ENCODE peak calls at places on chromosomes 12 and 14, in ten cellular contexts. One of them, this sample, is unnamed.

GRCh38 chr12:2540535-2540941 is 254.2 kb upstream of the FKBP4 start:
- DNase-seq in activated CD4-positive, alpha-beta T cell treated with anti-CD3 and anti-CD28 coated beads for 36 hours: no peak
- DNase-seq in NCI-H1105 treated with DMSO at 0.1 percent for 48 hours: no peak
- DNase-seq in stimulated activated CD4-positive, alpha-beta T cell treated with anti-CD3 and anti-CD28 coated beads, Interleukin-4, amount 100 ng/mL, for 1 hour: no peak
- DNase-seq in activated gamma-delta T cell treated with anti-CD3 and anti-CD28 coated beads, Interleukin-2, amount 50 U/mL, for 16 hours: no peak
- DNase-seq in GM03348: no peak
- DNase-seq in HS-5: no peak
- DNase-seq in progenitor cell of endocrine pancreas: no peak
- DNase-seq in mesothelial cell of epicardium: no peak
- DNase-seq in HEK293T: no peak
- DNase-seq in this sample: no peak

GRCh38 chr12:96091833-96092232 is 56.4 kb upstream of the LTA4H start:
- DNase-seq in HS-5: no peak
- DNase-seq in NCI-H1105 treated with DMSO at 0.1 percent for 48 hours: no peak
- DNase-seq in mesothelial cell of epicardium: no peak
- DNase-seq in GM03348: no peak
- DNase-seq in HEK293T: no peak
- DNase-seq in progenitor cell of endocrine pancreas: no peak
- DNase-seq in stimulated activated CD4-positive, alpha-beta T cell treated with anti-CD3 and anti-CD28 coated beads, Interleukin-4, amount 100 ng/mL, for 1 hour: no peak
- DNase-seq in activated gamma-delta T cell treated with anti-CD3 and anti-CD28 coated beads, Interleukin-2, amount 50 U/mL, for 16 hours: no peak
- DNase-seq in activated CD4-positive, alpha-beta T cell treated with anti-CD3 and anti-CD28 coated beads for 36 hours: no peak
- DNase-seq in this sample: no peak

GRCh38 chr14:75428230-75429104 is 645 bp downstream of the JDP2 start:
- DNase-seq in mesothelial cell of epicardium: no peak
- DNase-seq in HS-5: no peak
- DNase-seq in stimulated activated CD4-positive, alpha-beta T cell treated with anti-CD3 and anti-CD28 coated beads, Interleukin-4, amount 100 ng/mL, for 1 hour: peak
- DNase-seq in activated CD4-positive, alpha-beta T cell treated with anti-CD3 and anti-CD28 coated beads for 36 hours: peak
- DNase-seq in activated gamma-delta T cell treated with anti-CD3 and anti-CD28 coated beads, Interleukin-2, amount 50 U/mL, for 16 hours: no peak
- DNase-seq in progenitor cell of endocrine pancreas: no peak
- DNase-seq in HEK293T: peak
- DNase-seq in NCI-H1105 treated with DMSO at 0.1 percent for 48 hours: no peak
- DNase-seq in GM03348: peak
- DNase-seq in this sample: peak

GRCh38 chr12:33439587-33440011 is at the start of gene SYT10:
- DNase-seq in GM03348: peak
- DNase-seq in activated gamma-delta T cell treated with anti-CD3 and anti-CD28 coated beads, Interleukin-2, amount 50 U/mL, for 16 hours: no peak
- DNase-seq in HS-5: no peak
- DNase-seq in HEK293T: no peak
- DNase-seq in activated CD4-positive, alpha-beta T cell treated with anti-CD3 and anti-CD28 coated beads for 36 hours: peak
- DNase-seq in progenitor cell of endocrine pancreas: peak
- DNase-seq in NCI-H1105 treated with DMSO at 0.1 percent for 48 hours: peak
- DNase-seq in mesothelial cell of epicardium: peak
- DNase-seq in stimulated activated CD4-positive, alpha-beta T cell treated with anti-CD3 and anti-CD28 coated beads, Interleukin-4, amount 100 ng/mL, for 1 hour: no peak
- DNase-seq in this sample: peak

GRCh38 chr12:96710127-96710745 is 196.8 kb upstream of the NEDD1 start:
- DNase-seq in HS-5: no peak
- DNase-seq in NCI-H1105 treated with DMSO at 0.1 percent for 48 hours: no peak
- DNase-seq in progenitor cell of endocrine pancreas: no peak
- DNase-seq in HEK293T: no peak
- DNase-seq in GM03348: no peak
- DNase-seq in stimulated activated CD4-positive, alpha-beta T cell treated with anti-CD3 and anti-CD28 coated beads, Interleukin-4, amount 100 ng/mL, for 1 hour: no peak
- DNase-seq in mesothelial cell of epicardium: no peak
- DNase-seq in activated CD4-positive, alpha-beta T cell treated with anti-CD3 and anti-CD28 coated beads for 36 hours: no peak
- DNase-seq in activated gamma-delta T cell treated with anti-CD3 and anti-CD28 coated beads, Interleukin-2, amount 50 U/mL, for 16 hours: no peak
- DNase-seq in this sample: no peak

GRCh38 chr14:74645244-74645643 is 33.2 kb upstream of the LTBP2 start:
- DNase-seq in activated gamma-delta T cell treated with anti-CD3 and anti-CD28 coated beads, Interleukin-2, amount 50 U/mL, for 16 hours: no peak
- DNase-seq in HEK293T: no peak
- DNase-seq in progenitor cell of endocrine pancreas: no peak
- DNase-seq in NCI-H1105 treated with DMSO at 0.1 percent for 48 hours: no peak
- DNase-seq in mesothelial cell of epicardium: no peak
- DNase-seq in activated CD4-positive, alpha-beta T cell treated with anti-CD3 and anti-CD28 coated beads for 36 hours: no peak
- DNase-seq in GM03348: no peak
- DNase-seq in stimulated activated CD4-positive, alpha-beta T cell treated with anti-CD3 and anti-CD28 coated beads, Interleukin-4, amount 100 ng/mL, for 1 hour: no peak
- DNase-seq in HS-5: no peak
- DNase-seq in this sample: no peak

GRCh38 chr14:44428239-44428924 is 78.7 kb downstream of the FSCB start:
- DNase-seq in HS-5: no peak
- DNase-seq in HEK293T: no peak
- DNase-seq in progenitor cell of endocrine pancreas: no peak
- DNase-seq in mesothelial cell of epicardium: no peak
- DNase-seq in GM03348: no peak
- DNase-seq in stimulated activated CD4-positive, alpha-beta T cell treated with anti-CD3 and anti-CD28 coated beads, Interleukin-4, amount 100 ng/mL, for 1 hour: no peak
- DNase-seq in NCI-H1105 treated with DMSO at 0.1 percent for 48 hours: no peak
- DNase-seq in activated CD4-positive, alpha-beta T cell treated with anti-CD3 and anti-CD28 coated beads for 36 hours: no peak
- DNase-seq in activated gamma-delta T cell treated with anti-CD3 and anti-CD28 coated beads, Interleukin-2, amount 50 U/mL, for 16 hours: no peak
- DNase-seq in this sample: no peak

GRCh38 chr12:96908170-96908675 is 1.2 kb downstream of the NEDD1 start:
- DNase-seq in activated gamma-delta T cell treated with anti-CD3 and anti-CD28 coated beads, Interleukin-2, amount 50 U/mL, for 16 hours: no peak
- DNase-seq in NCI-H1105 treated with DMSO at 0.1 percent for 48 hours: peak
- DNase-seq in HEK293T: no peak
- DNase-seq in activated CD4-positive, alpha-beta T cell treated with anti-CD3 and anti-CD28 coated beads for 36 hours: peak
- DNase-seq in mesothelial cell of epicardium: no peak
- DNase-seq in stimulated activated CD4-positive, alpha-beta T cell treated with anti-CD3 and anti-CD28 coated beads, Interleukin-4, amount 100 ng/mL, for 1 hour: peak
- DNase-seq in HS-5: no peak
- DNase-seq in GM03348: no peak
- DNase-seq in progenitor cell of endocrine pancreas: no peak
- DNase-seq in this sample: no peak

GRCh38 chr14:104137297-104138097 is 890 bp upstream of the KIF26A start:
- DNase-seq in mesothelial cell of epicardium: peak
- DNase-seq in HS-5: peak
- DNase-seq in HEK293T: peak
- DNase-seq in activated CD4-positive, alpha-beta T cell treated with anti-CD3 and anti-CD28 coated beads for 36 hours: peak
- DNase-seq in GM03348: peak
- DNase-seq in NCI-H1105 treated with DMSO at 0.1 percent for 48 hours: peak
- DNase-seq in stimulated activated CD4-positive, alpha-beta T cell treated with anti-CD3 and anti-CD28 coated beads, Interleukin-4, amount 100 ng/mL, for 1 hour: peak
- DNase-seq in activated gamma-delta T cell treated with anti-CD3 and anti-CD28 coated beads, Interleukin-2, amount 50 U/mL, for 16 hours: peak
- DNase-seq in progenitor cell of endocrine pancreas: peak
- DNase-seq in this sample: peak

GRCh38 chr14:66401447-66402095 is 84.6 kb upstream of the CCDC196 start:
- DNase-seq in progenitor cell of endocrine pancreas: no peak
- DNase-seq in mesothelial cell of epicardium: no peak
- DNase-seq in HEK293T: no peak
- DNase-seq in activated gamma-delta T cell treated with anti-CD3 and anti-CD28 coated beads, Interleukin-2, amount 50 U/mL, for 16 hours: no peak
- DNase-seq in NCI-H1105 treated with DMSO at 0.1 percent for 48 hours: peak
- DNase-seq in activated CD4-positive, alpha-beta T cell treated with anti-CD3 and anti-CD28 coated beads for 36 hours: no peak
- DNase-seq in HS-5: no peak
- DNase-seq in GM03348: no peak
- DNase-seq in stimulated activated CD4-positive, alpha-beta T cell treated with anti-CD3 and anti-CD28 coated beads, Interleukin-4, amount 100 ng/mL, for 1 hour: no peak
- DNase-seq in this sample: no peak

GRCh38 chr12:104303538-104304151 is at the start of gene EID3:
- DNase-seq in HEK293T: no peak
- DNase-seq in activated CD4-positive, alpha-beta T cell treated with anti-CD3 and anti-CD28 coated beads for 36 hours: peak
- DNase-seq in activated gamma-delta T cell treated with anti-CD3 and anti-CD28 coated beads, Interleukin-2, amount 50 U/mL, for 16 hours: peak
- DNase-seq in GM03348: peak
- DNase-seq in HS-5: peak
- DNase-seq in stimulated activated CD4-positive, alpha-beta T cell treated with anti-CD3 and anti-CD28 coated beads, Interleukin-4, amount 100 ng/mL, for 1 hour: peak
- DNase-seq in NCI-H1105 treated with DMSO at 0.1 percent for 48 hours: peak
- DNase-seq in progenitor cell of endocrine pancreas: peak
- DNase-seq in mesothelial cell of epicardium: peak
- DNase-seq in this sample: peak

GRCh38 chr12:98146043-98146442 is 369.3 kb upstream of the TMPO start:
- DNase-seq in GM03348: no peak
- DNase-seq in mesothelial cell of epicardium: no peak
- DNase-seq in progenitor cell of endocrine pancreas: no peak
- DNase-seq in activated CD4-positive, alpha-beta T cell treated with anti-CD3 and anti-CD28 coated beads for 36 hours: no peak
- DNase-seq in activated gamma-delta T cell treated with anti-CD3 and anti-CD28 coated beads, Interleukin-2, amount 50 U/mL, for 16 hours: no peak
- DNase-seq in stimulated activated CD4-positive, alpha-beta T cell treated with anti-CD3 and anti-CD28 coated beads, Interleukin-4, amount 100 ng/mL, for 1 hour: no peak
- DNase-seq in HEK293T: no peak
- DNase-seq in HS-5: no peak
- DNase-seq in NCI-H1105 treated with DMSO at 0.1 percent for 48 hours: no peak
- DNase-seq in this sample: no peak

GRCh38 chr12:82832091-82832490 is 145.4 kb downstream of the TMTC2 start:
- DNase-seq in activated CD4-positive, alpha-beta T cell treated with anti-CD3 and anti-CD28 coated beads for 36 hours: no peak
- DNase-seq in mesothelial cell of epicardium: no peak
- DNase-seq in activated gamma-delta T cell treated with anti-CD3 and anti-CD28 coated beads, Interleukin-2, amount 50 U/mL, for 16 hours: no peak
- DNase-seq in GM03348: no peak
- DNase-seq in progenitor cell of endocrine pancreas: no peak
- DNase-seq in stimulated activated CD4-positive, alpha-beta T cell treated with anti-CD3 and anti-CD28 coated beads, Interleukin-4, amount 100 ng/mL, for 1 hour: no peak
- DNase-seq in HEK293T: no peak
- DNase-seq in HS-5: no peak
- DNase-seq in NCI-H1105 treated with DMSO at 0.1 percent for 48 hours: no peak
- DNase-seq in this sample: no peak

GRCh38 chr14:92783813-92784431 is 10.2 kb upstream of the GOLGA5 start:
- DNase-seq in NCI-H1105 treated with DMSO at 0.1 percent for 48 hours: peak
- DNase-seq in activated CD4-positive, alpha-beta T cell treated with anti-CD3 and anti-CD28 coated beads for 36 hours: peak
- DNase-seq in mesothelial cell of epicardium: no peak
- DNase-seq in stimulated activated CD4-positive, alpha-beta T cell treated with anti-CD3 and anti-CD28 coated beads, Interleukin-4, amount 100 ng/mL, for 1 hour: no peak
- DNase-seq in HS-5: peak
- DNase-seq in GM03348: peak
- DNase-seq in progenitor cell of endocrine pancreas: no peak
- DNase-seq in HEK293T: peak
- DNase-seq in activated gamma-delta T cell treated with anti-CD3 and anti-CD28 coated beads, Interleukin-2, amount 50 U/mL, for 16 hours: no peak
- DNase-seq in this sample: peak

GRCh38 chr12:72974954-72975555 is 702.9 kb downstream of the TRHDE start:
- DNase-seq in HS-5: no peak
- DNase-seq in GM03348: no peak
- DNase-seq in progenitor cell of endocrine pancreas: no peak
- DNase-seq in activated CD4-positive, alpha-beta T cell treated with anti-CD3 and anti-CD28 coated beads for 36 hours: no peak
- DNase-seq in activated gamma-delta T cell treated with anti-CD3 and anti-CD28 coated beads, Interleukin-2, amount 50 U/mL, for 16 hours: no peak
- DNase-seq in stimulated activated CD4-positive, alpha-beta T cell treated with anti-CD3 and anti-CD28 coated beads, Interleukin-4, amount 100 ng/mL, for 1 hour: no peak
- DNase-seq in HEK293T: no peak
- DNase-seq in NCI-H1105 treated with DMSO at 0.1 percent for 48 hours: no peak
- DNase-seq in mesothelial cell of epicardium: no peak
- DNase-seq in this sample: no peak

GRCh38 chr14:72495668-72496067 is 398.2 kb downstream of the DPF3 start:
- DNase-seq in HEK293T: no peak
- DNase-seq in HS-5: no peak
- DNase-seq in stimulated activated CD4-positive, alpha-beta T cell treated with anti-CD3 and anti-CD28 coated beads, Interleukin-4, amount 100 ng/mL, for 1 hour: no peak
- DNase-seq in progenitor cell of endocrine pancreas: no peak
- DNase-seq in activated CD4-positive, alpha-beta T cell treated with anti-CD3 and anti-CD28 coated beads for 36 hours: no peak
- DNase-seq in activated gamma-delta T cell treated with anti-CD3 and anti-CD28 coated beads, Interleukin-2, amount 50 U/mL, for 16 hours: no peak
- DNase-seq in GM03348: no peak
- DNase-seq in NCI-H1105 treated with DMSO at 0.1 percent for 48 hours: no peak
- DNase-seq in mesothelial cell of epicardium: no peak
- DNase-seq in this sample: peak

GRCh38 chr12:86660488-86661171 is 404.4 kb upstream of the MGAT4C start:
- DNase-seq in HEK293T: no peak
- DNase-seq in stimulated activated CD4-positive, alpha-beta T cell treated with anti-CD3 and anti-CD28 coated beads, Interleukin-4, amount 100 ng/mL, for 1 hour: no peak
- DNase-seq in mesothelial cell of epicardium: no peak
- DNase-seq in progenitor cell of endocrine pancreas: no peak
- DNase-seq in activated CD4-positive, alpha-beta T cell treated with anti-CD3 and anti-CD28 coated beads for 36 hours: no peak
- DNase-seq in NCI-H1105 treated with DMSO at 0.1 percent for 48 hours: no peak
- DNase-seq in HS-5: peak
- DNase-seq in activated gamma-delta T cell treated with anti-CD3 and anti-CD28 coated beads, Interleukin-2, amount 50 U/mL, for 16 hours: no peak
- DNase-seq in GM03348: no peak
- DNase-seq in this sample: no peak

GRCh38 chr14:75022655-75023054 is 19.9 kb downstream of the EIF2B2 start:
- DNase-seq in NCI-H1105 treated with DMSO at 0.1 percent for 48 hours: peak
- DNase-seq in GM03348: no peak
- DNase-seq in HEK293T: peak
- DNase-seq in activated gamma-delta T cell treated with anti-CD3 and anti-CD28 coated beads, Interleukin-2, amount 50 U/mL, for 16 hours: no peak
- DNase-seq in mesothelial cell of epicardium: no peak
- DNase-seq in progenitor cell of endocrine pancreas: no peak
- DNase-seq in stimulated activated CD4-positive, alpha-beta T cell treated with anti-CD3 and anti-CD28 coated beads, Interleukin-4, amount 100 ng/mL, for 1 hour: no peak
- DNase-seq in HS-5: no peak
- DNase-seq in activated CD4-positive, alpha-beta T cell treated with anti-CD3 and anti-CD28 coated beads for 36 hours: peak
- DNase-seq in this sample: no peak

GRCh38 chr12:111406474-111407370 is 999 bp downstream of the SH2B3 start:
- DNase-seq in progenitor cell of endocrine pancreas: no peak
- DNase-seq in HS-5: no peak
- DNase-seq in activated CD4-positive, alpha-beta T cell treated with anti-CD3 and anti-CD28 coated beads for 36 hours: peak
- DNase-seq in stimulated activated CD4-positive, alpha-beta T cell treated with anti-CD3 and anti-CD28 coated beads, Interleukin-4, amount 100 ng/mL, for 1 hour: peak
- DNase-seq in activated gamma-delta T cell treated with anti-CD3 and anti-CD28 coated beads, Interleukin-2, amount 50 U/mL, for 16 hours: peak
- DNase-seq in mesothelial cell of epicardium: no peak
- DNase-seq in NCI-H1105 treated with DMSO at 0.1 percent for 48 hours: no peak
- DNase-seq in HEK293T: no peak
- DNase-seq in GM03348: no peak
- DNase-seq in this sample: no peak

GRCh38 chr12:94725375-94726168 is 75.2 kb upstream of the TMCC3 start:
- DNase-seq in progenitor cell of endocrine pancreas: no peak
- DNase-seq in HS-5: no peak
- DNase-seq in mesothelial cell of epicardium: no peak
- DNase-seq in stimulated activated CD4-positive, alpha-beta T cell treated with anti-CD3 and anti-CD28 coated beads, Interleukin-4, amount 100 ng/mL, for 1 hour: no peak
- DNase-seq in HEK293T: peak
- DNase-seq in activated gamma-delta T cell treated with anti-CD3 and anti-CD28 coated beads, Interleukin-2, amount 50 U/mL, for 16 hours: no peak
- DNase-seq in GM03348: peak
- DNase-seq in activated CD4-positive, alpha-beta T cell treated with anti-CD3 and anti-CD28 coated beads for 36 hours: no peak
- DNase-seq in NCI-H1105 treated with DMSO at 0.1 percent for 48 hours: no peak
- DNase-seq in this sample: peak

GRCh38 chr14:89489796-89490506 is 72.9 kb upstream of the FOXN3 start:
- DNase-seq in NCI-H1105 treated with DMSO at 0.1 percent for 48 hours: peak
- DNase-seq in activated CD4-positive, alpha-beta T cell treated with anti-CD3 and anti-CD28 coated beads for 36 hours: no peak
- DNase-seq in mesothelial cell of epicardium: no peak
- DNase-seq in activated gamma-delta T cell treated with anti-CD3 and anti-CD28 coated beads, Interleukin-2, amount 50 U/mL, for 16 hours: no peak
- DNase-seq in HS-5: no peak
- DNase-seq in stimulated activated CD4-positive, alpha-beta T cell treated with anti-CD3 and anti-CD28 coated beads, Interleukin-4, amount 100 ng/mL, for 1 hour: no peak
- DNase-seq in GM03348: peak
- DNase-seq in HEK293T: no peak
- DNase-seq in progenitor cell of endocrine pancreas: no peak
- DNase-seq in this sample: peak

This sample was measured in AG08396.